ENCODE peak calls at places on chromosomes 3 and 15, in nine cellular contexts. L is KBM-7; C is GM04503; S is HEK293T; E is islet precursor cell; U is GM19239; Y is HCT116; T is AG09309; F is activated CD8-positive, alpha-beta memory T cell treated with anti-CD3 and anti-CD28 coated beads, Interleukin-2, amount 50 U/mL, for 48 hours. I is an unnamed sample.

GRCh38 chr3:124217542-124217941 is 225.6 kb upstream of the ROPN1 start:
- DNase-seq in L (peak), C (peak), S (peak), E (peak), U (no peak), Y (peak), T (peak), F (no peak), I (no peak)

GRCh38 chr3:126480864-126481263 is 5.2 kb upstream of the ZXDC start:
- DNase-seq in L (no peak), C (no peak), S (no peak), E (no peak), U (no peak), Y (no peak), T (no peak), F (no peak), I (no peak)

GRCh38 chr15:74403590-74403919 is 30.2 kb downstream of the SEMA7A start:
- DNase-seq in L (no peak), C (no peak), S (no peak), E (no peak), U (no peak), Y (no peak), T (no peak), F (no peak), I (no peak)

GRCh38 chr3:40737343-40737742 is 212.6 kb downstream of the ZNF621 start:
- DNase-seq in L (no peak), C (no peak), S (no peak), E (no peak), U (no peak), Y (no peak), T (no peak), F (no peak), I (no peak)

GRCh38 chr15:72163719-72164118 is 33.9 kb downstream of the GRAMD2A start:
- DNase-seq in L (no peak), C (no peak), S (no peak), E (no peak), U (no peak), Y (no peak), T (no peak), F (no peak), I (no peak)

GRCh38 chr15:62515696-62516395 is 350.8 kb upstream of the C2CD4B start:
- DNase-seq in L (no peak), C (no peak), S (no peak), E (no peak), U (no peak), Y (no peak), T (no peak), F (no peak), I (no peak)

GRCh38 chr3:187473778-187474406 is 105.7 kb downstream of the RTP4 start:
- DNase-seq in L (peak), C (no peak), S (no peak), E (no peak), U (no peak), Y (peak), T (no peak), F (no peak), I (no peak)

GRCh38 chr15:31456329-31457060 is 129.9 kb downstream of the KLF13 start:
- DNase-seq in L (no peak), C (no peak), S (no peak), E (no peak), U (no peak), Y (no peak), T (no peak), F (peak), I (no peak)

GRCh38 chr3:15647629-15648167 is 46.2 kb downstream of the BTD start:
- DNase-seq in L (peak), C (peak), S (no peak), E (peak), U (peak), Y (no peak), T (peak), F (peak), I (peak)

GRCh38 chr3:42052132-42052866 is 38.9 kb upstream of the TRAK1 start:
- DNase-seq in L (no peak), C (peak), S (no peak), E (no peak), U (no peak), Y (no peak), T (no peak), F (peak), I (no peak)

GRCh38 chr3:50260027-50260941 is 8.7 kb upstream of the SEMA3B start:
- DNase-seq in L (peak), C (no peak), S (peak), E (peak), U (peak), Y (no peak), T (no peak), F (peak), I (peak)

GRCh38 chr3:169661567-169662214 is 1.8 kb downstream of the MECOM start:
- DNase-seq in L (no peak), C (no peak), S (peak), E (peak), U (no peak), Y (no peak), T (no peak), F (peak), I (peak)

GRCh38 chr3:133888739-133889340 is 6.8 kb downstream of the RAB6B start:
- DNase-seq in L (no peak), C (no peak), S (peak), E (no peak), U (no peak), Y (no peak), T (no peak), F (no peak), I (no peak)

GRCh38 chr3:15654096-15654495 is 52.6 kb downstream of the BTD start:
- DNase-seq in L (no peak), C (no peak), S (no peak), E (no peak), U (no peak), Y (no peak), T (no peak), F (no peak), I (no peak)

GRCh38 chr3:113409676-113410075 is 31.6 kb downstream of the CFAP44 start:
- DNase-seq in L (peak), C (no peak), S (no peak), E (no peak), U (no peak), Y (no peak), T (no peak), F (no peak), I (no peak)

GRCh38 chr3:13533823-13534435 is 15.0 kb upstream of the FBLN2 start:
- DNase-seq in L (no peak), C (no peak), S (no peak), E (no peak), U (no peak), Y (no peak), T (no peak), F (no peak), I (no peak)

I was measured in SW 1271.